ENCODE peak calls at places on chromosomes 6 and 20, in nine cellular contexts. X is CD8-positive, alpha-beta T cell; S is endothelial cell; I is lung; C is B cell; N is IMR-90; R is keratinocyte; U is HCT116; B is GM13977. G is an unnamed sample.

GRCh38 chr20:6673071-6673470 is 94.4 kb upstream of the BMP2 start:
- DNase-seq in I (no peak), X (no peak), U (no peak), B (no peak), C (no peak), R (no peak), N (no peak), S (no peak), G (no peak)

GRCh38 chr20:63946986-63947637 is 9.1 kb downstream of the UCKL1 start:
- DNase-seq in S (no peak), B (no peak), X (no peak), U (no peak), C (no peak), R (no peak), I (no peak), N (no peak), G (no peak)

GRCh38 chr6:5308066-5308465 is 46.8 kb downstream of the FARS2 start:
- DNase-seq in R (peak), X (no peak), B (no peak), U (no peak), S (no peak), C (no peak), I (no peak), N (peak), G (no peak)

GRCh38 chr6:128768187-128768586 is 114.8 kb upstream of the LAMA2 start:
- DNase-seq in R (no peak), N (no peak), S (no peak), C (no peak), U (no peak), X (no peak), B (no peak), I (no peak), G (no peak)

GRCh38 chr6:2798586-2799134 is 33.5 kb downstream of the WRNIP1 start:
- DNase-seq in X (no peak), R (no peak), S (no peak), N (no peak), U (no peak), C (no peak), I (peak), B (no peak), G (no peak)

GRCh38 chr6:44058617-44059358 is 68.5 kb downstream of the MRPL14 start:
- DNase-seq in X (no peak), N (peak), I (peak), S (no peak), C (no peak), B (peak), R (peak), U (peak), G (peak)

GRCh38 chr6:136503303-136503702 is 46.9 kb downstream of the MAP7 start:
- DNase-seq in R (no peak), S (peak), U (no peak), C (no peak), X (no peak), B (no peak), N (no peak), I (no peak), G (no peak)

GRCh38 chr6:22042713-22043112 is 254.1 kb downstream of the PRL start:
- DNase-seq in N (no peak), I (no peak), R (no peak), B (no peak), X (no peak), U (no peak), C (no peak), S (no peak), G (no peak)

GRCh38 chr6:140811642-140812041 is 1321.1 kb upstream of the GJE1 start:
- DNase-seq in S (no peak), I (no peak), B (peak), N (no peak), X (no peak), C (no peak), R (no peak), U (no peak), G (no peak)

GRCh38 chr6:126625019-126625418 is 285.1 kb downstream of the CENPW start:
- DNase-seq in B (no peak), U (no peak), S (peak), R (no peak), N (peak), I (no peak), C (no peak), X (no peak), G (no peak)

GRCh38 chr6:34602318-34603111 is 46.4 kb upstream of the SPDEF start:
- DNase-seq in I (no peak), S (no peak), X (no peak), C (no peak), B (no peak), R (no peak), N (peak), U (no peak), G (no peak)

GRCh38 chr6:137652961-137653697 is 158.9 kb upstream of the OLIG3 start:
- DNase-seq in X (no peak), N (no peak), S (no peak), U (no peak), I (no peak), B (no peak), R (no peak), C (no peak), G (no peak)

GRCh38 chr20:32457476-32457986 is 99.4 kb downstream of the ASXL1 start:
- DNase-seq in X (no peak), S (peak), C (peak), N (peak), U (no peak), B (peak), I (peak), R (no peak), G (no peak)

GRCh38 chr20:13356591-13356990 is 135.5 kb downstream of the ISM1 start:
- DNase-seq in B (no peak), I (no peak), R (no peak), C (no peak), U (no peak), S (no peak), X (no peak), N (no peak), G (no peak)

GRCh38 chr6:26222587-26222986 is 135.4 kb downstream of the HFE start:
- DNase-seq in R (no peak), U (no peak), S (no peak), X (no peak), I (no peak), C (no peak), B (no peak), N (no peak), G (no peak)

GRCh38 chr20:6008254-6008653 is 45.6 kb downstream of the LRRN4 start:
- DNase-seq in C (no peak), I (peak), B (no peak), R (peak), N (peak), U (no peak), X (no peak), S (no peak), G (peak)

GRCh38 chr6:32883789-32884188 is 29.8 kb downstream of the PSMB9 start:
- DNase-seq in R (no peak), B (no peak), C (no peak), X (no peak), I (peak), N (peak), U (no peak), S (no peak), G (no peak)

GRCh38 chr20:13554706-13555105 is 84.0 kb downstream of the TASP1 start:
- DNase-seq in U (no peak), N (peak), X (no peak), B (no peak), S (no peak), R (no peak), I (no peak), C (no peak), G (no peak)

GRCh38 chr6:113646701-113647100 is 210.4 kb upstream of the MARCKS start:
- DNase-seq in X (no peak), I (no peak), N (no peak), U (no peak), B (no peak), S (no peak), C (no peak), R (no peak), G (no peak)

GRCh38 chr6:1086446-1086845 is 225.5 kb upstream of the FOXQ1 start:
- DNase-seq in X (no peak), U (no peak), S (no peak), C (no peak), R (no peak), N (no peak), B (no peak), I (no peak), G (no peak)

GRCh38 chr20:62123450-62124118 is 1.3 kb downstream of the LSM14B start:
- DNase-seq in N (peak), I (peak), B (no peak), X (no peak), U (no peak), R (no peak), C (no peak), S (no peak), G (no peak)
- TF ChIP-seq CTCF in N (peak), I (no peak), B (no peak), X (no peak), U (no peak), R (no peak), C (no peak), S (no peak), G (no peak)

DNA sequence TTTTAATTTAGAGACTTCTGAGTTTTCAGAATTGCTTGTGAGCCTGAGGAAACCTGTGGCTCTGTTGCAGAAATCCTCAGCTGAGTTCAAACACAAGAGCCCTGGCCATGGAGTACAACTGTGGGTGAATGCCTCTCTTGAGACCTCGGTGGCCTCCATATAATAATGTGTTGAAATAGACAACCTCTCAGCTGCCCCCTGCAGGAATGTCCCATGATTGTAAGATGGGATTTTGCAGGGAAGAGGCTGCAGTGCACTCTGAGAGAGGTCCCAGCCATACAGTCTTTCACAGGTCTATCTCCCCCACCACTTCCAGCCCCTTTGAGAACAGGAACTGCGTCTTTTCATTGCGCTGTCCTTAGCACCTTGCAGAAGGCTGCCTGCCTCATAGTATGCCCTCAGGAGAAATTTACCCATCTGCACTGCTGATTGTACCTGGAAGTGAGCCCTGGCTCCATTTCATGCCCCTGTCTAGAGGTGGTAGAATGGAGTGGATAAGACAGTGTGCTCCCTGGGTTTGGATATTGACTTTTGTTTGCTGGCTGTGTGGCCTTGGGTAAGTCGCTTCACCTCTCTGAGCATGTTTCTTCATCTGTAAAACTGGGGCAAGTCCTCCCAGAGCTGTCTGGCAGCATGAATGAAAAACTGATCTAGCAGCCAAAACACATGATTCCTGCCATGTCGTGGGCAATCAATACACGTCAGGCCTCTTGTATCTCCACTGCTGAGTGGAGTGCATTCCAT is 16.8 kb upstream of the CDH22 start:
- DNase-seq in X (no peak), S (peak), I (no peak), B (no peak), C (no peak), N (peak), R (no peak), U (no peak), G (no peak)
- TF ChIP-seq CTCF in X (no peak), S (no peak), I (no peak), B (peak), C (no peak), N (peak), R (peak), U (peak), G (peak)

DNA sequence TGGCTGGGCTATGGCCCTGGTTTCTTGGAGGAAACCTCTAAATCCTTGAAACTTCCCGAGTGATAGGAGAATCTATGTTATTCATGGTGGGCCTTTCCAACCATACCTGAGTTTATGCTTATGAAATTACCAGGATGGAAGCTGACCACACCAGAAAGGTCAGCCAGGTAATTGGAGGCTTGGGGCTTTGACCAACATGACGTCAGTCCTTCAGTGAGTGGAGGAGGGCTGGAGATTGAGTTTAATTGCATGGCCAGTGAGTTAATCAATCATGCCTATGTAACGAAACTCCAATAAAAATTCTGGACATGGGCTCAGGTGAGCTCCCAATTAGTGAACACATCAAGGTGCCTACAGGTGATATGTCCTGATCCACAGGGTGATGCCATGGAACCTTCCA is 106.3 kb downstream of the CDH26 start:
- DNase-seq in R (no peak), B (no peak), S (no peak), X (no peak), U (no peak), N (no peak), C (no peak), I (no peak), G (no peak)
- TF ChIP-seq CTCF in R (no peak), B (no peak), S (no peak), X (no peak), U (no peak), N (no peak), C (no peak), I (no peak), G (no peak)

DNA sequence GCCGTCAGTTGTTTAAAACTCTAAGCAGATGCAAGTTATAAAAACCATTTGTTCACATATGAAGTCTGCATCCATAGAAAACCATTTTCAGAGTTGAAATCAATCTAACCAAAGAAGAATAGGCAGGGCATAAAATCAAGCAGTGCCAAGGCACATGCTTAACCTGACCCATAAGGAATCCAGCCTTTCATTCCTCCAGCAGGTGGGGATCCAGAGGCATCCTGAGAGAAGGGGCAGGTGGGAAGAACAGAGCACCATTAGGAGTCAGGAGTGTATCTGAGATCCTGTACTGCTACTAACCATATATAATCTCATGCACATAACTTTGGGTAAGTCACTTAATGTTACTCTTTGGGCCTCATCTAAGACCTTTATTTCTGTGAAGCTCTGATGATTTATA is 29.4 kb upstream of the FOXO3 start:
- DNase-seq in N (no peak), U (no peak), B (no peak), S (no peak), C (no peak), X (no peak), I (no peak), R (no peak), G (no peak)
- TF ChIP-seq CTCF in N (no peak), U (peak), B (no peak), S (no peak), C (no peak), X (no peak), I (no peak), R (peak), G (no peak)

GRCh38 chr6:84568971-84569370 is 195.4 kb downstream of the TBX18 start:
- DNase-seq in I (no peak), U (peak), R (no peak), S (no peak), C (no peak), X (no peak), B (no peak), N (peak), G (no peak)
- TF ChIP-seq CTCF in I (no peak), U (peak), R (no peak), S (no peak), C (no peak), X (no peak), B (peak), N (peak), G (no peak)

G was measured in HFF-Myc.